ENCODE peak calls at places on chromosome 12, in ten cellular contexts. Y is breast epithelium, N is spleen, A is A549, W is lower leg skin, I is uterus, D is Peyer's patch, O is esophagus squamous epithelium, K is gastrocnemius medialis, Q is sigmoid colon. E is an unnamed sample.

GRCh38 chr12:5257763-5258475 is 174.0 kb upstream of the NTF3 start:
- DNase-seq in Y (no peak), N (no peak), A (no peak), W (no peak), I (no peak), D (no peak), O (no peak), K (no peak), Q (no peak), E (no peak)

GRCh38 chr12:124303579-124304313 is 8.9 kb downstream of the RFLNA start:
- DNase-seq in Y (no peak), N (peak; percentile 69), A (no peak), W (no peak), I (no peak), D (no peak), O (no peak), K (no peak), Q (no peak), E (no peak)

GRCh38 chr12:123762715-123763052 is 583 bp downstream of the DNAH10 start:
- DNase-seq in Y (no peak), N (no peak), A (no peak), W (no peak), I (no peak), D (no peak), O (no peak), K (no peak), Q (peak; percentile 42), E (no peak)

GRCh38 chr12:80291108-80291754 is 152.8 kb upstream of the PTPRQ start:
- DNase-seq in Y (no peak), N (no peak), A (no peak), W (no peak), I (no peak), D (no peak), O (no peak), K (no peak), Q (no peak), E (no peak)

GRCh38 chr12:113477171-113477841 is 5.6 kb upstream of the LHX5 start:
- DNase-seq in Y (no peak), N (no peak), A (no peak), W (no peak), I (no peak), D (no peak), O (no peak), K (no peak), Q (no peak), E (no peak)

GRCh38 chr12:53568428-53569173 is 57.6 kb downstream of the ATF7 start:
- DNase-seq in Y (no peak), N (no peak), A (no peak), W (no peak), I (no peak), D (no peak), O (no peak), K (no peak), Q (no peak), E (no peak)

GRCh38 chr12:8867009-8867408 is 44.6 kb downstream of the A2ML1 start:
- DNase-seq in Y (no peak), N (no peak), A (no peak), W (no peak), I (no peak), D (no peak), O (no peak), K (no peak), Q (no peak), E (no peak)

GRCh38 chr12:11133816-11134215 is 628 bp downstream of the TAS2R30 start:
- DNase-seq in Y (no peak), N (no peak), A (no peak), W (no peak), I (no peak), D (no peak), O (no peak), K (no peak), Q (no peak), E (no peak)

GRCh38 chr12:114884535-114884934 is 200.6 kb upstream of the TBX3 start:
- DNase-seq in Y (no peak), N (no peak), A (no peak), W (no peak), I (no peak), D (no peak), O (no peak), K (no peak), Q (no peak), E (no peak)

GRCh38 chr12:114888458-114888857 is 204.5 kb upstream of the TBX3 start:
- DNase-seq in Y (no peak), N (no peak), A (no peak), W (no peak), I (no peak), D (peak; percentile 80), O (no peak), K (no peak), Q (no peak), E (no peak)

GRCh38 chr12:114885501-114885900 is 201.5 kb upstream of the TBX3 start:
- DNase-seq in Y (no peak), N (no peak), A (no peak), W (no peak), I (no peak), D (no peak), O (no peak), K (no peak), Q (no peak), E (no peak)

DNA sequence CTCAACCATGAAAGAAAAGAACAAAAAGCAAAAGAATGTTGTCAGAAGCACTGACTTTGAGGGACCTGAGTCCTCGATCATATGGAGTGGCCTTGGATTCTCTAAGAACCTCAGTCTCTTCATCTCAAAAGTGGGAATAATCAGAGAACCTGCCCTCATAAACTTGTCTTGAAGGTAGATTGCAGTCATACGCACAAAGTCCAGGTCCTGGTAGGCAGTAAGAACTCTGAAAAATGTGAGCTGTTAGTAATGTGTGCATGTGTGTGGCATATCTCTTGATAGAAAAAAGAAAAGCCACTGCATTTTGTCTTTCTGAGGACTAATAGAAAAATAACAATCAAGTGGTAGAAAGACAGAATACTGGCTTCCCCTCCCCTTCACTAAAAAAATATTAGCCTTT is 205.0 kb upstream of the TBX3 start:
- DNase-seq in Y (no peak), N (no peak), A (no peak), W (no peak), I (no peak), D (peak; percentile 48), O (no peak), K (no peak), Q (no peak), E (no peak)
- H3K4me3 ChIP-seq in Y (no peak overlapping the region), N (no peak overlapping the region), A (no peak overlapping the region), W (no peak overlapping the region), I (no peak overlapping the region), D (no peak overlapping the region), O (no peak overlapping the region), K (no peak overlapping the region), Q (no peak overlapping the region), E (no peak overlapping the region)

GRCh38 chr12:40225337-40225983 is 663 bp downstream of the LRRK2 start:
- DNase-seq in Y (no peak), N (no peak), A (no peak), W (no peak), I (no peak), D (no peak), O (no peak), K (no peak), Q (no peak), E (no peak)

GRCh38 chr12:40225984-40226602 is 1.3 kb downstream of the LRRK2 start:
- DNase-seq in Y (no peak), N (no peak), A (no peak), W (no peak), I (no peak), D (no peak), O (no peak), K (no peak), Q (no peak), E (peak; percentile 53)

GRCh38 chr12:40226652-40227051 is 1.9 kb downstream of the LRRK2 start:
- DNase-seq in Y (no peak), N (no peak), A (peak; percentile 53), W (peak; percentile 56), I (peak; percentile 54), D (peak; percentile 60), O (no peak), K (peak; percentile 49), Q (peak; percentile 81), E (peak; percentile 36)

GRCh38 chr12:40222247-40222646 is 2.5 kb upstream of the LRRK2 start:
- DNase-seq in Y (no peak), N (no peak), A (no peak), W (no peak), I (no peak), D (no peak), O (no peak), K (no peak), Q (no peak), E (peak; percentile 68)

GRCh38 chr12:40224439-40225291 is at the start of gene LRRK2:
- DNase-seq in Y (peak; percentile 65), N (peak; percentile 99), A (peak; percentile 31), W (peak; percentile 71), I (peak; percentile 80), D (peak; percentile 90), O (peak; percentile 25), K (peak; percentile 73), Q (peak; percentile 94), E (peak; percentile 98)
- TF ChIP-seq POLR2A in Y (peak; percentile 27), N (peak; percentile 40), A (peak; percentile 61), W (no peak), I (peak; percentile 46), D (peak; percentile 33), O (peak; percentile 79), K (peak; percentile 55), Q (peak; percentile 48), E (peak; percentile 82)

GRCh38 chr12:50925342-50925651 is 27.0 kb upstream of the HIGD1C start:
- DNase-seq in Y (no peak), N (peak; percentile 75), A (no peak), W (no peak), I (no peak), D (no peak), O (no peak), K (no peak), Q (no peak), E (peak; percentile 45)

GRCh38 chr12:50923361-50924130 is 28.8 kb upstream of the HIGD1C start:
- DNase-seq in Y (no peak), N (no peak), A (no peak), W (no peak), I (no peak), D (no peak), O (no peak), K (no peak), Q (no peak), E (peak; percentile 54)

GRCh38 chr12:50922820-50923219 is 29.5 kb upstream of the HIGD1C start:
- DNase-seq in Y (no peak), N (no peak), A (no peak), W (no peak), I (peak; percentile 46), D (no peak), O (no peak), K (no peak), Q (peak; percentile 78), E (no peak)

GRCh38 chr12:50924439-50925341 is 27.7 kb upstream of the HIGD1C start:
- DNase-seq in Y (peak; percentile 84), N (peak; percentile 83), A (no peak), W (peak; percentile 97), I (peak; percentile 90), D (peak; percentile 93), O (peak; percentile 42), K (peak; percentile 96), Q (peak; percentile 98), E (peak; percentile 97)

GRCh38 chr12:50924131-50924438 is 28.3 kb upstream of the HIGD1C start:
- DNase-seq in Y (no peak), N (no peak), A (no peak), W (no peak), I (no peak), D (no peak), O (no peak), K (no peak), Q (no peak), E (no peak)
- H3K4me3 ChIP-seq in Y (peak overlapping the region; percentile 87), N (no peak overlapping the region), A (no peak overlapping the region), W (no peak overlapping the region), I (peak overlapping the region; percentile 91), D (peak overlapping the region; percentile 16), O (peak overlapping the region; percentile 85), K (peak overlapping the region; percentile 80), Q (peak overlapping the region; percentile 78), E (peak overlapping the region; percentile 63)

GRCh38 chr12:52069410-52070242 is at the start of gene ATG101:
- DNase-seq in Y (peak; percentile 91), N (peak; percentile 97), A (peak; percentile 98), W (peak; percentile 88), I (peak; percentile 88), D (peak; percentile 94), O (peak; percentile 50), K (peak; percentile 91), Q (peak; percentile 96), E (peak; percentile 97)
- TF ChIP-seq POLR2A in Y (no peak), N (no peak), A (peak; percentile 92), W (no peak), I (peak; percentile 30), D (peak; percentile 64), O (peak; percentile 75), K (peak; percentile 83), Q (peak; percentile 77), E (peak; percentile 56)

E was measured in NB4.